ENCODE peak calls at places on chromosome 9, in six cellular contexts. S is astrocyte; D is GM23248; J is tibial artery; A is CD8-positive, alpha-beta T cell; H is mesendoderm. V is an unnamed sample. For H3K4me1, the result is how much of the 10 kb centered on the place peaks cover.

GRCh38 chr9:133115604-133116345 is 5.3 kb downstream of the RALGDS start:
- DNase-seq in S (peak), H (peak), A (no peak), J (no peak), D (peak), V (peak)

GRCh38 chr9:135101068-135101410 is 13.6 kb downstream of the OLFM1 start:
- DNase-seq in D (no peak), H (no peak), A (no peak), J (no peak), S (no peak), V (no peak)

GRCh38 chr9:115442054-115442453 is 324.1 kb upstream of the TNC start:
- DNase-seq in J (no peak), S (peak), H (no peak), A (no peak), D (peak), V (no peak)

GRCh38 chr9:136086213-136086881 is 8.7 kb downstream of the NACC2 start:
- DNase-seq in A (no peak), H (no peak), J (peak), S (no peak), D (no peak), V (no peak)

GRCh38 chr9:70639853-70640814 is 225.7 kb upstream of the KLF9 start:
- DNase-seq in A (no peak), S (peak), H (peak), D (peak), J (no peak), V (peak)

GRCh38 chr9:77433675-77434445 is 214.3 kb downstream of the GNA14 start:
- DNase-seq in D (peak), A (peak), J (no peak), S (peak), H (peak), V (peak)

GRCh38 chr9:346114-346513 is 131.4 kb downstream of the DOCK8 start:
- DNase-seq in J (no peak), D (no peak), H (peak), A (no peak), S (no peak), V (no peak)

GRCh38 chr9:5122542-5122941 is 62.9 kb downstream of the INSL6 start:
- DNase-seq in H (no peak), J (no peak), A (no peak), D (no peak), S (no peak), V (no peak)

GRCh38 chr9:97625620-97626019 is 7.5 kb downstream of the TSTD2 start:
- DNase-seq in H (no peak), J (no peak), S (no peak), D (no peak), A (no peak), V (no peak)

GRCh38 chr9:108665856-108666784 is 189.7 kb downstream of the ACTL7B start:
- DNase-seq in H (no peak), J (no peak), S (no peak), D (peak), A (no peak), V (no peak)
- H3K4me1 ChIP-seq in H (under half), J (under half), S (under half), D (half or more), A (under half), V (under half)

DNA sequence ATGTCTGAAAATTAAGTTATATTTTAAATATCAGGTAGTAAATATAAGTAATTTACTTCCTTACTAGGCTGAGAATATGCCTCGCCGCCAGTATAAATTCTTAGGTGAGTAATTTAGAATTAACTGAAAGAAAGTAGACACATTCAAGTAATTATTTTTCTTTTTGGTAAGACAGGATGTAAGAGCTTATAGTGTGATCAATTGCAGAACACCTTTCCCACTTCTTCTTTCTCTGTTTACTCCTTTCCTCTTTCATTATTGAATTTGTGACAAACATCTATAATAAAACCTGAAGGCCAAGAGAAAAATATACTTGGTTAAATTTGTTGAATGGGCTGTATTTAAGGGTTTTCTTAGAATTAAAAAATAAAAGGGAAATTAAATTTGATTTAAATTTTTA is 195.1 kb upstream of the CDKN2B start:
- DNase-seq in A (no peak), J (no peak), D (no peak), S (no peak), H (no peak), V (no peak)
- H3K27ac ChIP-seq in A (no peak), J (no peak), D (no peak), S (no peak), H (no peak), V (no peak)

GRCh38 chr9:93132946-93133640 is 958 bp downstream of the NINJ1 start:
- DNase-seq in D (peak), S (no peak), A (no peak), H (peak), J (peak), V (no peak)

GRCh38 chr9:93130861-93131481 is 3.1 kb downstream of the NINJ1 start:
- DNase-seq in A (no peak), H (no peak), J (peak), D (no peak), S (no peak), V (no peak)

GRCh38 chr9:93133641-93134017 is 422 bp downstream of the NINJ1 start:
- DNase-seq in A (peak), H (peak), S (peak), J (peak), D (peak), V (peak)

GRCh38 chr9:93131599-93132286 is 2.3 kb downstream of the NINJ1 start:
- DNase-seq in A (no peak), J (no peak), H (no peak), S (no peak), D (no peak), V (peak)

GRCh38 chr9:93132287-93132927 is 1.6 kb downstream of the NINJ1 start:
- DNase-seq in J (peak), H (no peak), S (peak), A (no peak), D (peak), V (peak)
- H3K4me3 ChIP-seq in J (peak), H (no peak), S (peak), A (peak), D (peak), V (no peak)

GRCh38 chr9:127555830-127556820 is 56.0 kb upstream of the STXBP1 start:
- DNase-seq in S (peak), D (peak), H (peak), A (peak), J (peak), V (peak)

GRCh38 chr9:127558581-127559246 is 53.4 kb upstream of the STXBP1 start:
- DNase-seq in S (no peak), A (no peak), D (peak), J (no peak), H (no peak), V (no peak)

GRCh38 chr9:127556871-127557270 is 55.2 kb upstream of the STXBP1 start:
- DNase-seq in J (no peak), A (no peak), H (no peak), S (no peak), D (no peak), V (no peak)

GRCh38 chr9:127557998-127558546 is 54.0 kb upstream of the STXBP1 start:
- DNase-seq in J (no peak), D (no peak), S (no peak), A (no peak), H (no peak), V (no peak)

GRCh38 chr9:127557466-127557869 is 54.6 kb upstream of the STXBP1 start:
- DNase-seq in J (no peak), D (peak), S (no peak), H (peak), A (peak), V (no peak)
- H3K4me1 ChIP-seq in J (under half), D (half or more), S (half or more), H (under half), A (half or more), V (half or more)

DNA sequence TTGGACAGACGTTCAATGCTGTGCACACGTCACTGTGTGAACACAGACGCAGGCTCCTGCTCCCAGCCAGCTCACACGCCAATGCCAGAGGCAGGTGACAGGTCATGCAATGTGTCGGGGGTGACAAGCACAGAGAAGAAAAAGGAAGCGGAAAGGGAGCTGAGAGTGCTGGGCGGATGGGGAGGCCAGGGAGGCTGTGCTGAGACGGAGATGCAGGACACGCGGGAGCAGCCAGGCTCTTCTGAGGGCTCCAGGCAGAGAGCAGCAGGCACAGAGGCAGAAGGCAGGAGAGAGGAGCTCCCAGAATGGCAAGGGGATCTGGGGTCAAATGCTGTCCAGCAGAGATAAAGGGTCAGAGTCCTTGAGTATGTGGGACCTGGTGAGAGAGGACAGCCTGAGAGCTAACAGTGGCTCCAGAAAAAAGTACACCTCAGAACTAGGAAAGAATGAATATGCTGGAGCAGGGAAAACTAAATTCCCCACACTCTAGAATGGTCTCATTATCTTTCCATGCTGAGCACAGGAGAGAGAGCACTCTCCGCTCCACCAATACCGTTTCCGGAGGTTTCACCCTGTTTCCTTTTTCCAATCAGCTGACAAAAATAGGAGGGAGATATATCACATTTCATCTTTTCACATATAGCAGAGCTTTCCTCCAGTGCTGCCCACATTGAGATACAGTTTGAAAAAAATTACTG is 32.8 kb upstream of the NSMF start:
- DNase-seq in S (no peak), A (no peak), J (no peak), D (no peak), H (no peak), V (no peak)
- H3K27ac ChIP-seq in S (no peak), A (no peak), J (no peak), D (no peak), H (no peak), V (no peak)